ENCODE peak calls at places on chromosome X, in six cellular contexts. H is heart left ventricle, N is stomach, X is uterus, U is HCT116, M is IMR-90. A is an unnamed sample.

GRCh38 chrX:71251456-71251973 is 2.4 kb downstream of the ZMYM3 start:
- DNase-seq in H (no peak), N (no peak), X (no peak), U (no peak), M (no peak), A (no peak)

GRCh38 chrX:17174671-17175070 is 200.3 kb upstream of the NHS start:
- DNase-seq in H (peak; percentile 65), N (no peak), X (no peak), U (no peak), M (no peak), A (no peak)

GRCh38 chrX:63934160-63934559 is 149.1 kb upstream of the ARHGEF9 start:
- DNase-seq in H (no peak), N (no peak), X (no peak), U (no peak), M (no peak), A (no peak)

GRCh38 chrX:139642241-139642927 is 65.6 kb downstream of the MCF2 start:
- DNase-seq in H (no peak), N (no peak), X (no peak), U (no peak), M (no peak), A (no peak)

GRCh38 chrX:149982310-149982709 is 44.0 kb upstream of the EOLA2 start:
- DNase-seq in H (no peak), N (no peak), X (no peak), U (no peak), M (no peak), A (no peak)

GRCh38 chrX:21966866-21967265 is 26.4 kb downstream of the SMS start:
- DNase-seq in H (no peak), N (no peak), X (no peak), U (no peak), M (no peak), A (no peak)

GRCh38 chrX:149145845-149146285 is 359.2 kb downstream of the IDS start:
- DNase-seq in H (no peak), N (no peak), X (no peak), U (no peak), M (no peak), A (no peak)

GRCh38 chrX:153387987-153388721 is 13.0 kb downstream of the PNMA6E start:
- DNase-seq in H (no peak), N (no peak), X (no peak), U (no peak), M (no peak), A (no peak)

GRCh38 chrX:73446831-73447230 is at the start of gene CDX4:
- DNase-seq in H (no peak), N (no peak), X (no peak), U (no peak), M (no peak), A (no peak)

GRCh38 chrX:97308161-97308560 is 424.5 kb downstream of the RPA4 start:
- DNase-seq in H (no peak), N (no peak), X (no peak), U (no peak), M (peak; percentile 17), A (no peak)

GRCh38 chrX:69968956-69969355 is 80.8 kb downstream of the AWAT2 start:
- DNase-seq in H (no peak), N (no peak), X (no peak), U (no peak), M (no peak), A (no peak)

GRCh38 chrX:69093960-69094935 is 71.0 kb downstream of the PJA1 start:
- DNase-seq in H (no peak), N (peak; percentile 48), X (peak; percentile 66), U (peak; percentile 21), M (peak; percentile 60), A (peak; percentile 47)

GRCh38 chrX:47193475-47194241 is at the start of gene UBA1:
- DNase-seq in H (peak; percentile 93), N (peak; percentile 98), X (peak; percentile 98), U (peak; percentile 87), M (peak; percentile 95), A (peak; percentile 33)

GRCh38 chrX:47191331-47191730 is 2.3 kb upstream of the UBA1 start:
- DNase-seq in H (no peak), N (peak; percentile 47), X (no peak), U (peak; percentile 13), M (no peak), A (no peak)

GRCh38 chrX:47191806-47192401 is 1.7 kb upstream of the UBA1 start:
- DNase-seq in H (no peak), N (no peak), X (no peak), U (no peak), M (no peak), A (no peak)

GRCh38 chrX:47189906-47190305 is 3.7 kb upstream of the UBA1 start:
- DNase-seq in H (no peak), N (no peak), X (no peak), U (no peak), M (no peak), A (no peak)

GRCh38 chrX:47190445-47191269 is 3.0 kb upstream of the UBA1 start:
- DNase-seq in H (peak; percentile 91), N (peak; percentile 81), X (peak; percentile 87), U (peak; percentile 83), M (peak; percentile 92), A (peak; percentile 33)
- TF ChIP-seq POLR2A in H (peak; percentile 38), N (no peak), X (peak; percentile 41), U (peak; percentile 26), M (peak; percentile 66), A (peak; percentile 67)

GRCh38 chrX:129961180-129962083 is 21.0 kb upstream of the BCORL1 start:
- DNase-seq in H (peak; percentile 77), N (peak; percentile 75), X (no peak), U (peak; percentile 12), M (no peak), A (peak; percentile 75)
- TF ChIP-seq POLR2A in H (no peak), N (no peak), X (no peak), U (no peak), M (no peak), A (peak; percentile 38)

DNA sequence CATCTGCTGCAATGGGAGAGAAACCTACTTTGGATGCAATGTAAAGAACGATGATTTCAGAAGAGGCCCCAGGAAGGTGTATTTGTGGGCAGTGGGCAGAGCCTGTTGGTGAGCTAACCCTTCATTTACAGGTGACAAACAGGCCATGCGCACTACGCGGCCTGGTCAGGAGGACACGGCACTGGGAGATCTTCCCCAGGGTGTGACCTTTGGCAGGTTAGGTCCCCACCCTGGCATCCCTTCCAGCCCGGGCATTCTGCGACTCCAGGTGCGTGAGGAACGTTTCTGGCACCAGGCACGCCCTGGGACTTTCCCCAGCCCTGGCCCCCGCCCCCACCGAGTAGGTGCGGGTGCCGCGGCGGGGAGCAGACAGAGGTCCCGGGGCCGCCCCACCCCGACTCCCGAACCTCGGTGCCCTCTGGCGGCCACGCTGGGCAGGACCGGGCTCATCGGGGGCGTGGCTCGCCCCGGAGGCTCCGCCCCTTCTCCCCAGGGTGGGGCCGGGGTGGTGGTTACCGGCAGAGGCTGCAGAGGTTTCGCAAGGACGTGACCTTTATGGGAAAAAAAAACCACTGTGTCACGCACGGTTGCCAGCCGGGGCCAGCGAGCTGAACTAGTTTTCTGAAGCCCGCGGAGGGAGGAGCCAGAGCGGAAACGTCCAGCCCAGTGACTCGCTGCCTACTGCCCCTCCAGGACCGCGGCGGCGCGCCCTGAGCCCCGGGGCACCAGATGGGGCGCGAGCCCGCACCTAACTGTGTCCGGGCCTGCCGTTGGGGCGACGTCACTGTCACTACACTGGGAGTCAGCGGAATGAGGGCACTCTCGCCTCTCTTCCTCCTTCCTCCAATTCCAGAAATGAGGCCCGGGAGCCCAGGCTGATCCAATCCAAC is 5.0 kb upstream of the NYX start:
- DNase-seq in H (peak; percentile 88), N (peak; percentile 88), X (peak; percentile 74), U (peak; percentile 64), M (peak; percentile 55), A (no peak)
- TF ChIP-seq POLR2A in H (peak; percentile 44), N (no peak), X (no peak), U (no peak), M (no peak), A (no peak)

GRCh38 chrX:132216806-132217202 is 2.4 kb downstream of the RAP2C start:
- DNase-seq in H (no peak), N (no peak), X (no peak), U (no peak), M (peak; percentile 43), A (no peak)

GRCh38 chrX:132216283-132216682 is 3.0 kb downstream of the RAP2C start:
- DNase-seq in H (no peak), N (no peak), X (peak; percentile 58), U (no peak), M (no peak), A (no peak)

GRCh38 chrX:132217203-132218073 is 1.8 kb downstream of the RAP2C start:
- DNase-seq in H (peak; percentile 65), N (peak; percentile 61), X (peak; percentile 77), U (peak; percentile 74), M (peak; percentile 75), A (peak; percentile 54)

GRCh38 chrX:132218100-132218807 is 993 bp downstream of the RAP2C start:
- DNase-seq in H (peak; percentile 90), N (peak; percentile 81), X (peak; percentile 84), U (peak; percentile 67), M (peak; percentile 83), A (peak; percentile 65)

GRCh38 chrX:132219343-132219768 is at the start of gene RAP2C:
- DNase-seq in H (peak; percentile 79), N (peak; percentile 76), X (peak; percentile 82), U (peak; percentile 53), M (peak; percentile 54), A (peak; percentile 48)
- TF ChIP-seq POLR2A in H (no peak), N (no peak), X (peak; percentile 36), U (no peak), M (no peak), A (no peak)